ENCODE peak calls at places on chromosomes 5 and 9, in four cellular contexts. Y is Peyer's patch, E is neuronal stem cell, K is IMR-90. F is an unnamed sample. For H3K4me1, the result is how much of the 10 kb centered on the place peaks cover.

GRCh38 chr9:86454701-86455402 is 100.6 kb upstream of the TUT7 start:
- DNase-seq in Y (no peak), E (no peak), K (peak), F (no peak)

GRCh38 chr9:97441729-97442128 is 29.8 kb downstream of the TDRD7 start:
- DNase-seq in Y (no peak), E (no peak), K (no peak), F (no peak)

GRCh38 chr9:16356196-16356765 is 514.2 kb downstream of the BNC2 start:
- DNase-seq in Y (no peak), E (no peak), K (no peak), F (no peak)

GRCh38 chr9:99677281-99677680 is 144.4 kb upstream of the NR4A3 start:
- DNase-seq in Y (no peak), E (no peak), K (peak), F (no peak)

GRCh38 chr9:110446171-110446570 is 108.5 kb upstream of the TXNDC8 start:
- DNase-seq in Y (no peak), E (no peak), K (peak), F (no peak)

GRCh38 chr9:89493671-89494070 is 4.2 kb downstream of the SEMA4D start:
- DNase-seq in Y (no peak), E (no peak), K (no peak), F (no peak)

GRCh38 chr5:97528941-97529340 is 345.9 kb upstream of the RIOK2 start:
- DNase-seq in Y (no peak), E (no peak), K (peak), F (no peak)

GRCh38 chr5:23223846-23224245 is 283.6 kb upstream of the PRDM9 start:
- DNase-seq in Y (no peak), E (no peak), K (no peak), F (no peak)

GRCh38 chr5:179577286-179577960 is 27.1 kb downstream of the RUFY1 start:
- DNase-seq in Y (no peak), E (no peak), K (no peak), F (no peak)

GRCh38 chr5:126368239-126368812 is 54.9 kb upstream of the GRAMD2B start:
- DNase-seq in Y (no peak), E (peak), K (peak), F (no peak)

GRCh38 chr5:96434201-96434645 is 1.2 kb upstream of the PCSK1 start:
- DNase-seq in Y (no peak), E (peak), K (peak), F (peak)

GRCh38 chr9:109767404-109767803 is 12.6 kb upstream of the PALM2AKAP2 start:
- DNase-seq in Y (no peak), E (no peak), K (no peak), F (no peak)

GRCh38 chr5:78757269-78758053 is 108.9 kb upstream of the LHFPL2 start:
- DNase-seq in Y (no peak), E (no peak), K (peak), F (peak)

GRCh38 chr5:115461506-115462290 is 82.9 kb downstream of the FEM1C start:
- DNase-seq in Y (no peak), E (no peak), K (peak), F (no peak)

GRCh38 chr9:80509358-80509757 is 937.6 kb downstream of the TLE4 start:
- DNase-seq in Y (no peak), E (no peak), K (no peak), F (no peak)

GRCh38 chr9:93298498-93299417 is 114.8 kb downstream of the WNK2 start:
- DNase-seq in Y (no peak), E (no peak), K (no peak), F (no peak)

GRCh38 chr5:64183956-64184355 is 18.3 kb downstream of the RNF180 start:
- DNase-seq in Y (no peak), E (no peak), K (no peak), F (no peak)

GRCh38 chr5:84028093-84028492 is 307.4 kb upstream of the HAPLN1 start:
- DNase-seq in Y (no peak), E (no peak), K (peak), F (peak)

GRCh38 chr9:123867034-123867433 is 62.9 kb downstream of the DENND1A start:
- DNase-seq in Y (no peak), E (no peak), K (no peak), F (peak)

GRCh38 chr9:88712484-88712883 is 177.5 kb downstream of the NXNL2 start:
- DNase-seq in Y (no peak), E (no peak), K (no peak), F (no peak)

GRCh38 chr5:56763711-56764466 is 51.5 kb upstream of the MAP3K1 start:
- DNase-seq in Y (peak), E (no peak), K (peak), F (peak)

GRCh38 chr5:112848116-112848811 is 12.8 kb upstream of the SRP19 start:
- DNase-seq in Y (no peak), E (peak), K (peak), F (peak)

GRCh38 chr9:128632486-128632885 is 24.2 kb downstream of the DYNC2I2 start:
- DNase-seq in Y (no peak), E (no peak), K (no peak), F (no peak)

GRCh38 chr5:32506809-32507208 is 62.3 kb upstream of the ZFR start:
- DNase-seq in Y (no peak), E (no peak), K (peak), F (no peak)

GRCh38 chr9:112078432-112078831 is 96.7 kb downstream of the SUSD1 start:
- DNase-seq in Y (no peak), E (no peak), K (no peak), F (no peak)

GRCh38 chr9:22405869-22406659 is 40.6 kb upstream of the DMRTA1 start:
- DNase-seq in Y (no peak), E (no peak), K (no peak), F (no peak)

GRCh38 chr5:174327317-174327864 is 281.9 kb downstream of the NSG2 start:
- DNase-seq in Y (no peak), E (peak), K (peak), F (peak)

GRCh38 chr5:154830219-154830595 is 20.2 kb downstream of the FAXDC2 start:
- DNase-seq in Y (no peak), E (no peak), K (no peak), F (no peak)

DNA sequence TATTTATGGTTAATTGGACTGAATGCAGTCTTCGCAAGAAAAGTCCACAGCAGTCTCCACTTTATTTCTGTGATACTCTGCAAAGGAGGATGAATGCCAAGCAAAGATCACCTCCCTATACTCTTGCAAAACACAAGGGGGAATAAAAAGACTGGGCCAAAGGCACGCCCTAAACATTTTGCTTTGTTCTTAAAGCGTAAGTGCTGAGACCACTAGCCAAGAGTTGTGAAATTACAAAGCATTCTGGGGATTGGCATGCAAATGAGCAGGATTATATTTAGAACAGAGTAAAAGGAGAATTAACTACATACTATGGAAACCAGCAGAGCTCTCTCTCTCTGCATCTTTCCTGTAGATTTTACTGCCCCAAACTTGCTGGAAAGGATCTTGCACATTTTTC is 54.5 kb downstream of the DPYSL3 start:
- DNase-seq in Y (no peak), E (no peak), K (peak), F (peak)
- H3K4me3 ChIP-seq in Y (no peak), E (no peak), K (no peak), F (no peak)

GRCh38 chr5:167582916-167583315 is 708.5 kb upstream of the WWC1 start:
- DNase-seq in Y (no peak), E (no peak), K (peak), F (peak)
- H3K4me1 ChIP-seq in Y (under half), E (under half), K (under half), F (under half)

DNA sequence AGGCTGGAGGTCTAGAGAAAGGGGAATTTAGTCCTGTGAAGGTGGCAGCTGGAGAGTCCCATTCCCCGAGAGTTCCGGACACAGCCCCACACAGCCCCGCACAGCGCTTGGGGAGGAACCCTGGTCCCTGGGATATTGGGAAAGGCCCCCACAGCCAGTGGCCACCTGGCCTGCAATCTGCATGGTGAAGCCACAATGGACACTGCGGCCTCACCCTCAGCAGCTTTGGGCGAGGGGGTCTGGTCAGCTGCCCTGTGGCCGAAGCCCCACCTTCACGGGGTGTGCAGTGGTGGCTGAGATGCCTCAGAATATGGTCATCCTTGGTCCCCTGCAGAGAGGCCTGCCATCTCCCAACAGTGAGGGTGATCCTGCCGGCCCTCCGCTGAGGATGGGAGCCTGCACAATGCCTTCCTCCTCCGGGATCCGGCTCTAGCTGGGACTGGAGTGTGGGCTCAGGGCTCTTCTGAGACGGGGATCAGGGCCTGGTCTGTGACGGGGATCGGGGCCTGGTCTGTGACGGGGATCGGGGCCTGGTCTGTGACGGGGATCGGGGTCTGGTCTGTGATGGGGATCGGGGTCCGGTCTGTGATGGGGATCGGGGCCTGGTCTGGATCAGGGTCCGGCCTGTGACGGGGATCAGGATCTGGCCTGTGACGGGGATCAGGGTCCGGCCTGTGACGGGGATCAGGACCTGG is 33.3 kb upstream of the TMEM250 start:
- DNase-seq in Y (no peak), E (no peak), K (no peak), F (no peak)
- H3K4me3 ChIP-seq in Y (no peak), E (no peak), K (no peak), F (no peak)

GRCh38 chr9:134054891-134055811 is 12.7 kb downstream of the BRD3 start:
- DNase-seq in Y (no peak), E (no peak), K (no peak), F (no peak)

GRCh38 chr9:134055981-134056461 is 11.8 kb downstream of the BRD3 start:
- DNase-seq in Y (no peak), E (no peak), K (peak), F (no peak)

GRCh38 chr9:134057311-134057665 is 10.5 kb downstream of the BRD3 start:
- DNase-seq in Y (no peak), E (no peak), K (no peak), F (no peak)

GRCh38 chr9:134057751-134058701 is 9.8 kb downstream of the BRD3 start:
- DNase-seq in Y (no peak), E (no peak), K (no peak), F (no peak)

DNA sequence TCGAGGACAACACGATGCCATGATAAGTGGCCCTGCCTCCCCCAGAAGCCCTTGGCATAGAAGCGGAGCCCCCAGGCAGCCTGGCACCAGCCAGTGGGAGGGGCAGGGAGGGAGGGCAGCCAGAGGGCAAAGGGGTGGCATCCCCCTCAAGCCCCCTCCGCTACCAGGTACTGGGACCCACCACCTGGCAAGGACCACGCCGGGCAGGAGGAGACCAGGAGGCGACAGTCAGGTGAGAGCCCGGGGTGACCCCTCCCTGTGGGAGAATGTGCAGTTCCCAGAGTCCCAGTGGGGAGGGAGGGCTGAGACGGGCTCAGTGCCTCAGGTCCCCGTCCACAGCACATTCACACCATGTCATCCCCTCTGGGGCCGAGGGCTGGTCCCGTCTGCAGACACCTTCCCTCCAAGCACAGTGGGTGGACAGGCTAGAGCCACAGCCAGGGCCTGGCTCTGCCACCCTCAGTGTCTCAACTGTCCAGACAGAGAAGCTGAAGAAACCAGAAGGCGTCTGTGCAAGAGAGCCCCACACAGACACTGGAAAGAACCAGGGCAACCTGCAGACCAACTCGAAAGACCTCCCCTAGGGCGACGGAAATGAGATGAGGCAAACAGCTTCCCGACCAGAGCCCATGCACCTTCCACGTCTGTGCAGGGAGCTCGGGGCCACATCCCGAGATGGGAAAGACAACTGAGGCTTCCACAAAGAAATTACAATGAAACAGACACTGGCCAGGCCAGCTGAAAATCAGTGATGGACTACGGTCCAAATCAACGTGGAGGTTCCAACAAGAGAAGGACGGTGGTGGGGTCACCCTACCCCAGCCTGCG is 11.1 kb downstream of the BRD3 start:
- DNase-seq in Y (no peak), E (no peak), K (no peak), F (no peak)
- H3K4me1 ChIP-seq in Y (under half), E (under half), K (under half), F (under half)

GRCh38 chr9:136512651-136513066 is 29.8 kb upstream of the SEC16A start:
- DNase-seq in Y (no peak), E (no peak), K (no peak), F (no peak)
- H3K4me3 ChIP-seq in Y (no peak), E (no peak), K (no peak), F (no peak)